ENCODE peak calls at places on chromosomes 6 and 20, in eight cellular contexts. B, N, P, E, L, M, X and Q are unnamed samples.

GRCh38 chr20:17570347-17571152 is 675 bp downstream of the DSTN start:
- DNase-seq in B (peak; percentile 68), E (peak; percentile 46), M (peak; percentile 41), N (peak; percentile 29), X (peak; percentile 46), L (peak; percentile 67), P (peak; percentile 45), Q (peak; percentile 37)

GRCh38 chr20:45121388-45121787 is 2.9 kb downstream of the WFDC12 start:
- DNase-seq in N (no peak), X (no peak), L (no peak), P (no peak), B (no peak), E (no peak), M (no peak), Q (no peak)

GRCh38 chr6:73521351-73522254 is 771 bp upstream of the EEF1A1 start:
- DNase-seq in L (no peak), P (peak; percentile 69), N (peak; percentile 57), M (peak; percentile 61), X (no peak), E (peak; percentile 58), B (peak; percentile 93), Q (peak; percentile 69)

GRCh38 chr6:27296106-27296783 is 15.8 kb downstream of the POM121L2 start:
- DNase-seq in M (peak; percentile 55), L (peak; percentile 85), X (no peak), N (peak; percentile 53), P (peak; percentile 46), E (no peak), B (no peak), Q (no peak)

GRCh38 chr6:14747881-14748520 is 497.9 kb upstream of the JARID2 start:
- DNase-seq in E (no peak), B (no peak), M (no peak), X (no peak), L (no peak), N (peak; percentile 76), P (no peak), Q (no peak)

GRCh38 chr20:19849341-19850189 is 91.5 kb downstream of the RIN2 start:
- DNase-seq in B (no peak), M (no peak), L (no peak), N (peak; percentile 24), P (peak; percentile 7), X (no peak), E (no peak), Q (no peak)

GRCh38 chr6:50845499-50846108 is 26.9 kb downstream of the TFAP2B start:
- DNase-seq in L (peak; percentile 89), B (no peak), X (no peak), N (no peak), E (no peak), M (no peak), P (no peak), Q (no peak)

GRCh38 chr6:14857501-14857900 is 388.4 kb upstream of the JARID2 start:
- DNase-seq in P (no peak), L (no peak), N (no peak), X (no peak), B (no peak), E (no peak), M (no peak), Q (no peak)

GRCh38 chr20:63057133-63058117 is 50.7 kb upstream of the BHLHE23 start:
- DNase-seq in L (no peak), P (no peak), N (no peak), E (no peak), X (no peak), M (no peak), B (no peak), Q (no peak)

GRCh38 chr6:19842030-19842429 is 4.9 kb downstream of the ID4 start:
- DNase-seq in P (no peak), N (no peak), L (no peak), E (no peak), B (no peak), X (no peak), M (no peak), Q (no peak)

GRCh38 chr20:51640743-51641142 is 98.2 kb upstream of the NFATC2 start:
- DNase-seq in M (no peak), N (no peak), L (no peak), P (no peak), X (no peak), E (no peak), B (no peak), Q (no peak)

GRCh38 chr20:43583982-43584432 is 6.7 kb upstream of the IFT52 start:
- DNase-seq in P (peak; percentile 86), L (no peak), E (no peak), X (peak; percentile 43), N (peak; percentile 93), B (no peak), M (no peak), Q (peak; percentile 76)

GRCh38 chr20:11232896-11233295 is 559.1 kb upstream of the JAG1 start:
- DNase-seq in N (no peak), M (no peak), B (no peak), P (no peak), E (no peak), X (no peak), L (no peak), Q (no peak)

GRCh38 chr20:24773751-24774201 is 175.3 kb upstream of the CST7 start:
- DNase-seq in N (peak; percentile 75), X (no peak), M (no peak), L (no peak), E (no peak), B (no peak), P (peak; percentile 81), Q (peak; percentile 65)

GRCh38 chr20:58021481-58021880 is 207.0 kb downstream of the ANKRD60 start:
- DNase-seq in L (peak; percentile 50), M (peak; percentile 17), X (peak; percentile 77), N (peak; percentile 34), E (no peak), B (no peak), P (no peak), Q (peak; percentile 15)

GRCh38 chr20:58899518-58899917 is 47.0 kb downstream of the GNAS start:
- DNase-seq in E (no peak), X (no peak), M (no peak), B (no peak), L (no peak), N (no peak), P (no peak), Q (no peak)

GRCh38 chr6:163427498-163428254 is 13.2 kb downstream of the QKI start:
- DNase-seq in M (no peak), X (no peak), E (peak; percentile 31), L (no peak), N (peak; percentile 42), P (peak; percentile 72), B (peak; percentile 14), Q (no peak)

GRCh38 chr20:35626386-35627001 is 10.9 kb downstream of the SPAG4 start:
- DNase-seq in B (no peak), X (no peak), L (no peak), P (no peak), E (no peak), N (no peak), M (no peak), Q (no peak)

GRCh38 chr6:53800976-53801375 is 6.2 kb downstream of the LRRC1 start:
- DNase-seq in L (no peak), X (no peak), M (no peak), N (no peak), E (no peak), B (no peak), P (no peak), Q (no peak)

GRCh38 chr6:148128014-148128730 is 214.5 kb upstream of the SASH1 start:
- DNase-seq in M (no peak), N (no peak), B (no peak), X (no peak), P (no peak), E (no peak), L (no peak), Q (no peak)

GRCh38 chr6:35485402-35485877 is 11.4 kb downstream of the TEAD3 start:
- DNase-seq in N (peak; percentile 79), L (peak; percentile 88), P (no peak), E (no peak), X (no peak), M (no peak), B (no peak), Q (no peak)

GRCh38 chr6:168035098-168035660 is 37.7 kb downstream of the KIF25 start:
- DNase-seq in L (peak; percentile 91), M (peak; percentile 83), N (peak; percentile 77), P (peak; percentile 13), X (peak; percentile 42), E (no peak), B (peak; percentile 48), Q (no peak)

GRCh38 chr20:56443654-56444540 is 24.5 kb upstream of the RTF2 start:
- DNase-seq in P (peak; percentile 48), L (peak; percentile 32), X (no peak), N (no peak), M (no peak), E (no peak), B (no peak), Q (no peak)

GRCh38 chr6:136072691-136073090 is 177.4 kb downstream of the MTFR2 start:
- DNase-seq in X (no peak), P (no peak), N (no peak), E (no peak), B (no peak), L (no peak), M (no peak), Q (no peak)

GRCh38 chr6:32082951-32083350 is 26.2 kb downstream of the TNXB start:
- DNase-seq in L (no peak), B (no peak), N (peak; percentile 95), E (no peak), X (peak; percentile 84), M (no peak), P (peak; percentile 85), Q (no peak)

GRCh38 chr6:24949020-24949569 is 13.3 kb upstream of the RIPOR2 start:
- DNase-seq in P (no peak), M (no peak), N (no peak), E (peak; percentile 71), B (no peak), X (no peak), L (no peak), Q (peak; percentile 26)

GRCh38 chr6:93713974-93714373 is 294.6 kb upstream of the EPHA7 start:
- DNase-seq in X (no peak), L (no peak), N (no peak), P (no peak), M (no peak), E (no peak), B (no peak), Q (no peak)

GRCh38 chr20:14333734-14334133 is 3.7 kb downstream of the FLRT3 start:
- DNase-seq in N (no peak), B (no peak), X (no peak), L (no peak), M (no peak), P (no peak), E (no peak), Q (no peak)

GRCh38 chr20:50728981-50729874 is 2.2 kb upstream of the PARD6B start:
- DNase-seq in N (no peak), L (no peak), P (no peak), M (no peak), X (peak; percentile 47), B (no peak), E (peak; percentile 18), Q (no peak)

GRCh38 chr6:132388291-132388690 is 13.0 kb downstream of the MOXD1 start:
- DNase-seq in N (no peak), B (no peak), X (no peak), P (peak; percentile 45), L (no peak), E (no peak), M (no peak), Q (no peak)

GRCh38 chr6:137492771-137493217 is 1.4 kb downstream of the OLIG3 start:
- DNase-seq in X (no peak), M (no peak), E (no peak), L (no peak), B (no peak), N (no peak), P (no peak), Q (no peak)

GRCh38 chr20:61949714-61950630 is 115.7 kb downstream of the TAF4 start:
- DNase-seq in M (no peak), N (no peak), P (no peak), X (no peak), L (no peak), B (no peak), E (no peak), Q (no peak)

GRCh38 chr6:91678679-91679078 is 1091.8 kb upstream of the MAP3K7 start:
- DNase-seq in L (no peak), X (no peak), N (no peak), E (no peak), B (peak; percentile 82), P (no peak), M (no peak), Q (no peak)

GRCh38 chr20:2133318-2134183 is 31.9 kb downstream of the STK35 start:
- DNase-seq in E (no peak), X (peak; percentile 29), M (no peak), L (peak; percentile 57), P (peak; percentile 67), B (no peak), N (peak; percentile 89), Q (no peak)